ENCODE peak calls at places on chromosomes 12 and 14, in eight cellular contexts. One of them, this sample, is unnamed.

GRCh38 chr12:68581926-68582325 is 28.8 kb upstream of the RAP1B start:
- DNase-seq in tibial artery: no peak
- DNase-seq in mucosa of gallbladder: no peak
- DNase-seq in NCI-H345: no peak
- DNase-seq in endothelial cell: no peak
- DNase-seq in heart left ventricle: no peak
- DNase-seq in LNCaP clone FGC: no peak
- DNase-seq in fibroblast of the aortic adventitia: no peak
- DNase-seq in this sample: no peak

GRCh38 chr12:55824726-55825125 is 4.7 kb downstream of the DNAJC14 start:
- DNase-seq in tibial artery: no peak
- DNase-seq in mucosa of gallbladder: no peak
- DNase-seq in NCI-H345: no peak
- DNase-seq in endothelial cell: no peak
- DNase-seq in heart left ventricle: no peak
- DNase-seq in LNCaP clone FGC: no peak
- DNase-seq in fibroblast of the aortic adventitia: no peak
- DNase-seq in this sample: no peak

GRCh38 chr14:20477211-20477876 is 8.1 kb downstream of the PNP start:
- DNase-seq in tibial artery: peak
- DNase-seq in mucosa of gallbladder: no peak
- DNase-seq in NCI-H345: peak
- DNase-seq in endothelial cell: no peak
- DNase-seq in heart left ventricle: peak
- DNase-seq in LNCaP clone FGC: no peak
- DNase-seq in fibroblast of the aortic adventitia: peak
- DNase-seq in this sample: no peak

GRCh38 chr14:50943943-50944646 is at the start of gene PYGL:
- DNase-seq in tibial artery: peak
- DNase-seq in mucosa of gallbladder: peak
- DNase-seq in NCI-H345: peak
- DNase-seq in endothelial cell: peak
- DNase-seq in heart left ventricle: peak
- DNase-seq in LNCaP clone FGC: no peak
- DNase-seq in fibroblast of the aortic adventitia: peak
- DNase-seq in this sample: peak

GRCh38 chr12:18690653-18691052 is 47.2 kb downstream of the PLCZ1 start:
- DNase-seq in tibial artery: no peak
- DNase-seq in mucosa of gallbladder: no peak
- DNase-seq in NCI-H345: no peak
- DNase-seq in endothelial cell: no peak
- DNase-seq in heart left ventricle: no peak
- DNase-seq in LNCaP clone FGC: no peak
- DNase-seq in fibroblast of the aortic adventitia: peak
- DNase-seq in this sample: no peak

GRCh38 chr12:15684896-15685658 is 104.1 kb downstream of the EPS8 start:
- DNase-seq in tibial artery: no peak
- DNase-seq in mucosa of gallbladder: no peak
- DNase-seq in NCI-H345: no peak
- DNase-seq in endothelial cell: no peak
- DNase-seq in heart left ventricle: no peak
- DNase-seq in LNCaP clone FGC: no peak
- DNase-seq in fibroblast of the aortic adventitia: no peak
- DNase-seq in this sample: no peak

GRCh38 chr12:130114952-130115351 is 47.3 kb upstream of the FZD10 start:
- DNase-seq in tibial artery: no peak
- DNase-seq in mucosa of gallbladder: no peak
- DNase-seq in NCI-H345: no peak
- DNase-seq in endothelial cell: no peak
- DNase-seq in heart left ventricle: no peak
- DNase-seq in LNCaP clone FGC: no peak
- DNase-seq in fibroblast of the aortic adventitia: no peak
- DNase-seq in this sample: peak

GRCh38 chr12:100058482-100059029 is 73.8 kb upstream of the ANKS1B start:
- DNase-seq in tibial artery: no peak
- DNase-seq in mucosa of gallbladder: no peak
- DNase-seq in NCI-H345: no peak
- DNase-seq in endothelial cell: no peak
- DNase-seq in heart left ventricle: no peak
- DNase-seq in LNCaP clone FGC: no peak
- DNase-seq in fibroblast of the aortic adventitia: peak
- DNase-seq in this sample: no peak

GRCh38 chr12:91811481-91812287 is 334.0 kb downstream of the BTG1 start:
- DNase-seq in tibial artery: peak
- DNase-seq in mucosa of gallbladder: peak
- DNase-seq in NCI-H345: peak
- DNase-seq in endothelial cell: peak
- DNase-seq in heart left ventricle: peak
- DNase-seq in LNCaP clone FGC: no peak
- DNase-seq in fibroblast of the aortic adventitia: peak
- DNase-seq in this sample: peak

GRCh38 chr14:95387826-95388445 is 68.2 kb upstream of the CLMN start:
- DNase-seq in tibial artery: no peak
- DNase-seq in mucosa of gallbladder: no peak
- DNase-seq in NCI-H345: no peak
- DNase-seq in endothelial cell: no peak
- DNase-seq in heart left ventricle: no peak
- DNase-seq in LNCaP clone FGC: no peak
- DNase-seq in fibroblast of the aortic adventitia: no peak
- DNase-seq in this sample: no peak